ENCODE peak calls at places on chromosomes 7 and 10, in four cellular contexts. Q is colonic mucosa, E is neural crest cell, C is GM06990. M is an unnamed sample.

GRCh38 chr7:44694766-44695165 is 53.9 kb upstream of the ZMIZ2 start:
- DNase-seq in Q (no peak), E (no peak), C (no peak), M (no peak)

GRCh38 chr10:6247041-6247712 is 44.4 kb downstream of the PFKFB3 start:
- DNase-seq in Q (no peak), E (no peak), C (no peak), M (no peak)

GRCh38 chr7:80385512-80385911 is 126.4 kb downstream of the GNAT3 start:
- DNase-seq in E (no peak), C (no peak), Q (no peak), M (no peak)

GRCh38 chr10:29585488-29585976 is 49.2 kb downstream of the SVIL start:
- DNase-seq in C (no peak), Q (no peak), E (no peak), M (no peak)

GRCh38 chr10:12710594-12711343 is 290.7 kb downstream of the CCDC3 start:
- DNase-seq in C (peak; percentile 50), Q (peak; percentile 81), E (peak; percentile 82), M (peak; percentile 82)

GRCh38 chr10:98269435-98269912 is 1.5 kb upstream of the LOXL4 start:
- DNase-seq in Q (peak; percentile 59), E (no peak), C (no peak), M (peak; percentile 87)

GRCh38 chr7:119033641-119034040 is 809.1 kb downstream of the ANKRD7 start:
- DNase-seq in C (no peak), Q (no peak), E (no peak), M (no peak)

GRCh38 chr7:514651-515598 is 4.7 kb downstream of the PDGFA start:
- DNase-seq in E (no peak), Q (peak; percentile 87), C (no peak), M (no peak)

GRCh38 chr10:5987747-5988146 is 10.4 kb upstream of the IL15RA start:
- DNase-seq in Q (no peak), C (no peak), E (no peak), M (no peak)

GRCh38 chr7:44798649-44799275 is 2.3 kb downstream of the PPIA start:
- DNase-seq in Q (no peak), C (no peak), E (no peak), M (no peak)

GRCh38 chr7:105932835-105933477 is 30.1 kb upstream of the CDHR3 start:
- DNase-seq in C (no peak), E (no peak), Q (peak; percentile 32), M (no peak)

GRCh38 chr7:128794436-128794835 is 2.7 kb downstream of the CCDC136 start:
- DNase-seq in E (no peak), Q (no peak), C (no peak), M (no peak)

GRCh38 chr7:90288154-90288553 is 33.0 kb downstream of the FAM237B start:
- DNase-seq in Q (no peak), E (no peak), C (no peak), M (no peak)

GRCh38 chr10:78406648-78407008 is 373.0 kb downstream of the RPS24 start:
- DNase-seq in C (no peak), Q (no peak), E (no peak), M (no peak)

GRCh38 chr10:30227481-30227880 is 121.6 kb downstream of the MTPAP start:
- DNase-seq in C (no peak), Q (no peak), E (no peak), M (no peak)

GRCh38 chr10:92627845-92628480 is 35.0 kb downstream of the KIF11 start:
- DNase-seq in E (no peak), C (no peak), Q (no peak), M (no peak)

GRCh38 chr7:104198673-104199278 is 9.0 kb downstream of the ORC5 start:
- DNase-seq in E (no peak), Q (no peak), C (no peak), M (no peak)

GRCh38 chr10:69123306-69123746 is 652 bp upstream of the VPS26A start:
- DNase-seq in C (no peak), E (no peak), Q (peak; percentile 69), M (no peak)

GRCh38 chr7:91082038-91082437 is 182.2 kb upstream of the FZD1 start:
- DNase-seq in Q (no peak), E (no peak), C (no peak), M (no peak)

GRCh38 chr10:70629338-70629737 is 26.8 kb upstream of the PRF1 start:
- DNase-seq in E (no peak), C (no peak), Q (no peak), M (no peak)

GRCh38 chr7:18461785-18462467 is 33.6 kb upstream of the HDAC9 start:
- DNase-seq in E (no peak), C (peak; percentile 9), Q (no peak), M (no peak)

GRCh38 chr10:74047304-74047703 is 49.4 kb downstream of the VCL start:
- DNase-seq in Q (no peak), E (no peak), C (no peak), M (no peak)

GRCh38 chr7:5755704-5756131 is 25.7 kb downstream of the RNF216 start:
- DNase-seq in E (no peak), C (no peak), Q (no peak), M (no peak)

GRCh38 chr7:119665791-119666190 is 607.2 kb upstream of the KCND2 start:
- DNase-seq in C (no peak), Q (no peak), E (no peak), M (no peak)

GRCh38 chr10:94076325-94076841 is 82.7 kb downstream of the PLCE1 start:
- DNase-seq in Q (peak; percentile 46), C (no peak), E (no peak), M (no peak)

GRCh38 chr7:97064972-97065587 is 40.4 kb upstream of the DLX5 start:
- DNase-seq in Q (no peak), E (peak; percentile 14), C (no peak), M (peak; percentile 18)

GRCh38 chr10:1153253-1153763 is 97.1 kb downstream of the WDR37 start:
- DNase-seq in Q (no peak), C (no peak), E (no peak), M (no peak)

GRCh38 chr7:50339990-50340500 is 35.5 kb downstream of the IKZF1 start:
- DNase-seq in E (no peak), C (peak; percentile 44), Q (no peak), M (no peak)

GRCh38 chr10:101146392-101147251 is 15.5 kb downstream of the TLX1 start:
- DNase-seq in Q (no peak), C (no peak), E (no peak), M (no peak)

GRCh38 chr10:110516815-110517492 is 19.2 kb downstream of the DUSP5 start:
- DNase-seq in C (no peak), E (no peak), Q (no peak), M (no peak)

GRCh38 chr7:138979988-138980574 is 1.1 kb downstream of the KIAA1549 start:
- DNase-seq in E (no peak), Q (no peak), C (no peak), M (no peak)

GRCh38 chr7:138981332-138982203 is at the start of gene KIAA1549:
- DNase-seq in Q (peak; percentile 61), E (peak; percentile 51), C (peak; percentile 82), M (peak; percentile 85)

GRCh38 chr7:138978541-138979184 is 2.5 kb downstream of the KIAA1549 start:
- DNase-seq in C (no peak), E (no peak), Q (no peak), M (no peak)

GRCh38 chr7:138980575-138981285 is 459 bp downstream of the KIAA1549 start:
- DNase-seq in E (peak; percentile 40), C (no peak), Q (no peak), M (no peak)

DNA sequence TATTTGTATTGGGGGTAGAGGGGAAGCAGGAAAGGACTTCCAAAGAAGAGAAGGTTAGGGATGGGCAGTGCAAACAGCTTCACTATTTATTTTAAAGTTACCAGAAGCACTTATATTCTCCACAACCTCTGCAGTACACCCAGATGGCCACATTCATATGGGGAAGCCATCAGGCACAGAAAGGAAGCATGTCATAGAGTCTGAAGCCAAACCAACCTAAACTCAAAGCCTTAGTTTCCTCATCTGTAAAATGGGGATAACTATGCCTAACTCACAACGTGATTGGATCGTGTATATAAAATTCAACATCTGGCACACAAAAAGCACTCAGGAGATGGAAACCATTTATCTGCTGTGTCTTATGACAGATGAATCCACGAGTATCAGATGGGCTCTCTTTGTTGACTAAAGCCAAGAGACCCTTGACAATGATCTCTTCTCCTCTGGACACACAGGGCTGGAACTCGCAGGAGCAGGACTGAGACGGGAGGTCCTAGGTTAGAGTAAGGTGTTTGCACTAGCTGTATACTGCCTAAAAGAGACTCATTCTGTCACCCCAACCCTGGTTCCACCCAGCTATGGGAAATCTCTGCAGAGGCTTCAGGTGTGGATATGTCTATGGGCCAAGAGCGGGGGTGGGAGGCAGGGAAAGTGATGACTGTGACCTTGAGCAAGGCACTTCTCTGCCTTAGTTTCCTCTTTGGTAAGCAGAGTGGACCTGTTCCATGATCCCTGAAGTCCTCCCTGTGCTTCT is 1.8 kb downstream of the KIAA1549 start:
- DNase-seq in E (no peak), Q (no peak), C (no peak), M (no peak)
- TF ChIP-seq CTCF in E (peak; percentile 47), Q (no peak), C (peak; percentile 23), M (no peak)

DNA sequence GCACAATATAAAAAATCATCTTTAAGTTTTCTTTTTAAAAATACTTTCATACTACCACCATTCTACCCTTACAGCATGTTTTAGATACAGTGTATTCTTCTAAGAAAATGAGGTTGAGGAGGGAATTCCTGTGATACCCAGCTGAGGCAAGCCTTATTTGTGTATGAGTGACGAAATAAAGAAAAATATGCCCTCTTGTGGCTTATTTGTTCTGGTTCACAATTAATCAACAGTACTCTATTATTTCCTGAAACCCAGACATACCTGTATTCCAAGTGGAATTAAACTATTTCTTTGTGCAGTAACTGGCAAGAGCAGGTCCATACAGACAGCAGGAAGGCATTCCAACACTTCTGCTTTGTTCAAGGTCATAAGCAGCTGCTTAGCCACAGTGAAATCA is 4.5 kb upstream of the SEMA3D start:
- DNase-seq in C (no peak), Q (no peak), E (no peak), M (no peak)
- TF ChIP-seq CTCF in C (no peak), Q (no peak), E (peak; percentile 57), M (no peak)

GRCh38 chr10:126787201-126787600 is 116.7 kb upstream of the C10orf90 start:
- DNase-seq in E (no peak), Q (no peak), C (no peak), M (no peak)
- TF ChIP-seq CTCF in E (no peak), Q (no peak), C (no peak), M (no peak)

DNA sequence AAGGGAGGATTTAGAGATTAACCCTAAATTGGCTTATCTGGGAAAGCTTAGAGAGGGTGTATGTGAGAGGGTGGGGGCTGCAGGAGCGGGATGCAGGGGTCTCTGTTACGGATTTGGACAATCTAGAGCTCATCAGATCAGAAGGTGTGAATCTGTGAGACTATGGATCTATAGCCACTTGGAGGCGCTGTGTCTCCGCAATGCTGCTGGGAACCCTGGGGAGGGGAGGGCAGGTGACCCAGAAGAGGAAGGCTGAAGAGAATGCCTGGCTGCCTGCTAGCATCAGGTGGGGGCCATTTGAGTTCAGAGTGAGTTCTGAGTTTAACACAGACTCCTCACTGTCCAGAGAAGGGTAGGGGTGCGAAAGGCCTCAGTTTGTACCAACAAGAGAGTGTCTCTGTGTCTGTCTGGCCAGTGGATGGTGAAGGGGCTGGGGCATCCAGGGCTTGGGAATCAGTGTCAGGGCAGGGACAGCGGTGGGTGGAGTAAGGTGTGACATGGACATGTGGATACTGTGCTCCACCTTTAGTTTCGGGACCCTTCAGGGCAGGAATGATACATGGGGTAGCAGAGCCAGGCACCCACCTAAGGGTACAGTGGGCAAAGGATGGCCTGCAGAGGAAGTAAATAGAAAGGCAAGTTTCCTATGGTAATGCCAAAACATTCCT is 187.3 kb upstream of the PRSS58 start:
- DNase-seq in C (no peak), E (no peak), Q (no peak), M (peak; percentile 9)
- TF ChIP-seq CTCF in C (peak; percentile 64), E (peak; percentile 22), Q (no peak), M (no peak)